ENCODE peak calls at places on chromosomes 3 and 15, in six cellular contexts. One of them, this sample, is unnamed.

GRCh38 chr3:188037116-188037718 is 116.7 kb upstream of the LPP start:
- DNase-seq in transverse colon: peak
- DNase-seq in stimulated activated CD8-positive, alpha-beta memory T cell treated with anti-CD3 and anti-CD28 coated beads, Interleukin-15, amount 100 ng/mL, for 4 hours: no peak
- DNase-seq in IMR-90: peak
- DNase-seq in substantia nigra: no peak
- DNase-seq in fibroblast of pulmonary artery: peak
- DNase-seq in this sample: no peak

GRCh38 chr15:101115318-101115886 is 136.4 kb downstream of the CHSY1 start:
- DNase-seq in fibroblast of pulmonary artery: no peak
- DNase-seq in IMR-90: no peak
- DNase-seq in substantia nigra: no peak
- DNase-seq in stimulated activated CD8-positive, alpha-beta memory T cell treated with anti-CD3 and anti-CD28 coated beads, Interleukin-15, amount 100 ng/mL, for 4 hours: no peak
- DNase-seq in transverse colon: no peak
- DNase-seq in this sample: no peak

GRCh38 chr3:11155341-11156025 is 1.2 kb downstream of the HRH1 start:
- DNase-seq in stimulated activated CD8-positive, alpha-beta memory T cell treated with anti-CD3 and anti-CD28 coated beads, Interleukin-15, amount 100 ng/mL, for 4 hours: no peak
- DNase-seq in IMR-90: peak
- DNase-seq in transverse colon: peak
- DNase-seq in substantia nigra: peak
- DNase-seq in fibroblast of pulmonary artery: peak
- DNase-seq in this sample: peak

GRCh38 chr3:111080357-111080937 is 8.8 kb downstream of the NECTIN3 start:
- DNase-seq in fibroblast of pulmonary artery: peak
- DNase-seq in stimulated activated CD8-positive, alpha-beta memory T cell treated with anti-CD3 and anti-CD28 coated beads, Interleukin-15, amount 100 ng/mL, for 4 hours: no peak
- DNase-seq in substantia nigra: no peak
- DNase-seq in transverse colon: no peak
- DNase-seq in IMR-90: peak
- DNase-seq in this sample: no peak

GRCh38 chr3:58487140-58487886 is 4.6 kb upstream of the KCTD6 start:
- DNase-seq in fibroblast of pulmonary artery: peak
- DNase-seq in stimulated activated CD8-positive, alpha-beta memory T cell treated with anti-CD3 and anti-CD28 coated beads, Interleukin-15, amount 100 ng/mL, for 4 hours: no peak
- DNase-seq in IMR-90: peak
- DNase-seq in substantia nigra: no peak
- DNase-seq in transverse colon: no peak
- DNase-seq in this sample: no peak

GRCh38 chr3:87359807-87360206 is 83.4 kb upstream of the POU1F1 start:
- DNase-seq in stimulated activated CD8-positive, alpha-beta memory T cell treated with anti-CD3 and anti-CD28 coated beads, Interleukin-15, amount 100 ng/mL, for 4 hours: no peak
- DNase-seq in transverse colon: no peak
- DNase-seq in IMR-90: no peak
- DNase-seq in substantia nigra: no peak
- DNase-seq in fibroblast of pulmonary artery: no peak
- DNase-seq in this sample: no peak

GRCh38 chr3:11759996-11760395 is 86.7 kb downstream of the TAMM41 start:
- DNase-seq in fibroblast of pulmonary artery: no peak
- DNase-seq in IMR-90: no peak
- DNase-seq in stimulated activated CD8-positive, alpha-beta memory T cell treated with anti-CD3 and anti-CD28 coated beads, Interleukin-15, amount 100 ng/mL, for 4 hours: no peak
- DNase-seq in substantia nigra: no peak
- DNase-seq in transverse colon: no peak
- DNase-seq in this sample: no peak

GRCh38 chr15:100663550-100664335 is 61.4 kb downstream of the ASB7 start:
- DNase-seq in fibroblast of pulmonary artery: peak
- DNase-seq in IMR-90: peak
- DNase-seq in transverse colon: no peak
- DNase-seq in substantia nigra: no peak
- DNase-seq in stimulated activated CD8-positive, alpha-beta memory T cell treated with anti-CD3 and anti-CD28 coated beads, Interleukin-15, amount 100 ng/mL, for 4 hours: no peak
- DNase-seq in this sample: no peak

GRCh38 chr15:41932939-41933725 is 39.2 kb downstream of the EHD4 start:
- DNase-seq in stimulated activated CD8-positive, alpha-beta memory T cell treated with anti-CD3 and anti-CD28 coated beads, Interleukin-15, amount 100 ng/mL, for 4 hours: no peak
- DNase-seq in fibroblast of pulmonary artery: no peak
- DNase-seq in IMR-90: no peak
- DNase-seq in substantia nigra: no peak
- DNase-seq in transverse colon: no peak
- DNase-seq in this sample: no peak

GRCh38 chr15:94704946-94705345 is 473.6 kb downstream of the MCTP2 start:
- DNase-seq in IMR-90: no peak
- DNase-seq in fibroblast of pulmonary artery: no peak
- DNase-seq in transverse colon: no peak
- DNase-seq in stimulated activated CD8-positive, alpha-beta memory T cell treated with anti-CD3 and anti-CD28 coated beads, Interleukin-15, amount 100 ng/mL, for 4 hours: no peak
- DNase-seq in substantia nigra: no peak
- DNase-seq in this sample: no peak

GRCh38 chr3:51671090-51672082 is at the start of gene TEX264:
- DNase-seq in stimulated activated CD8-positive, alpha-beta memory T cell treated with anti-CD3 and anti-CD28 coated beads, Interleukin-15, amount 100 ng/mL, for 4 hours: peak
- DNase-seq in fibroblast of pulmonary artery: peak
- DNase-seq in IMR-90: peak
- DNase-seq in transverse colon: peak
- DNase-seq in substantia nigra: peak
- DNase-seq in this sample: peak

GRCh38 chr15:91385301-91385700 is 285.2 kb downstream of the SV2B start:
- DNase-seq in stimulated activated CD8-positive, alpha-beta memory T cell treated with anti-CD3 and anti-CD28 coated beads, Interleukin-15, amount 100 ng/mL, for 4 hours: no peak
- DNase-seq in fibroblast of pulmonary artery: peak
- DNase-seq in IMR-90: no peak
- DNase-seq in transverse colon: no peak
- DNase-seq in substantia nigra: no peak
- DNase-seq in this sample: no peak

GRCh38 chr3:65729553-65729952 is 309.2 kb downstream of the MAGI1 start:
- DNase-seq in substantia nigra: no peak
- DNase-seq in stimulated activated CD8-positive, alpha-beta memory T cell treated with anti-CD3 and anti-CD28 coated beads, Interleukin-15, amount 100 ng/mL, for 4 hours: no peak
- DNase-seq in transverse colon: no peak
- DNase-seq in IMR-90: peak
- DNase-seq in fibroblast of pulmonary artery: peak
- DNase-seq in this sample: no peak

GRCh38 chr3:29642393-29643033 is 361.6 kb downstream of the RBMS3 start:
- DNase-seq in transverse colon: peak
- DNase-seq in substantia nigra: no peak
- DNase-seq in fibroblast of pulmonary artery: peak
- DNase-seq in stimulated activated CD8-positive, alpha-beta memory T cell treated with anti-CD3 and anti-CD28 coated beads, Interleukin-15, amount 100 ng/mL, for 4 hours: no peak
- DNase-seq in IMR-90: peak
- DNase-seq in this sample: no peak

GRCh38 chr15:53193149-53193548 is 403.0 kb upstream of the ONECUT1 start:
- DNase-seq in IMR-90: no peak
- DNase-seq in fibroblast of pulmonary artery: peak
- DNase-seq in stimulated activated CD8-positive, alpha-beta memory T cell treated with anti-CD3 and anti-CD28 coated beads, Interleukin-15, amount 100 ng/mL, for 4 hours: no peak
- DNase-seq in substantia nigra: no peak
- DNase-seq in transverse colon: no peak
- DNase-seq in this sample: no peak

GRCh38 chr3:187027531-187027936 is 97.2 kb downstream of the ST6GAL1 start:
- DNase-seq in stimulated activated CD8-positive, alpha-beta memory T cell treated with anti-CD3 and anti-CD28 coated beads, Interleukin-15, amount 100 ng/mL, for 4 hours: peak
- DNase-seq in fibroblast of pulmonary artery: no peak
- DNase-seq in IMR-90: no peak
- DNase-seq in transverse colon: peak
- DNase-seq in substantia nigra: no peak
- DNase-seq in this sample: no peak

GRCh38 chr15:67547836-67548531 is 5.5 kb downstream of the MAP2K5 start:
- DNase-seq in fibroblast of pulmonary artery: peak
- DNase-seq in substantia nigra: no peak
- DNase-seq in transverse colon: no peak
- DNase-seq in stimulated activated CD8-positive, alpha-beta memory T cell treated with anti-CD3 and anti-CD28 coated beads, Interleukin-15, amount 100 ng/mL, for 4 hours: no peak
- DNase-seq in IMR-90: peak
- DNase-seq in this sample: no peak

GRCh38 chr3:98971183-98971681 is 69.7 kb upstream of the DCBLD2 start:
- DNase-seq in IMR-90: peak
- DNase-seq in stimulated activated CD8-positive, alpha-beta memory T cell treated with anti-CD3 and anti-CD28 coated beads, Interleukin-15, amount 100 ng/mL, for 4 hours: no peak
- DNase-seq in substantia nigra: no peak
- DNase-seq in transverse colon: no peak
- DNase-seq in fibroblast of pulmonary artery: peak
- DNase-seq in this sample: no peak

GRCh38 chr3:193859195-193859594 is 266.2 kb downstream of the OPA1 start:
- DNase-seq in substantia nigra: no peak
- DNase-seq in fibroblast of pulmonary artery: no peak
- DNase-seq in stimulated activated CD8-positive, alpha-beta memory T cell treated with anti-CD3 and anti-CD28 coated beads, Interleukin-15, amount 100 ng/mL, for 4 hours: no peak
- DNase-seq in transverse colon: peak
- DNase-seq in IMR-90: no peak
- DNase-seq in this sample: no peak

GRCh38 chr15:41933771-41934170 is 38.6 kb downstream of the EHD4 start:
- DNase-seq in substantia nigra: no peak
- DNase-seq in stimulated activated CD8-positive, alpha-beta memory T cell treated with anti-CD3 and anti-CD28 coated beads, Interleukin-15, amount 100 ng/mL, for 4 hours: no peak
- DNase-seq in IMR-90: peak
- DNase-seq in transverse colon: peak
- DNase-seq in fibroblast of pulmonary artery: no peak
- DNase-seq in this sample: no peak

GRCh38 chr15:51144021-51144532 is 49.4 kb upstream of the TNFAIP8L3 start:
- DNase-seq in substantia nigra: no peak
- DNase-seq in transverse colon: no peak
- DNase-seq in IMR-90: peak
- DNase-seq in stimulated activated CD8-positive, alpha-beta memory T cell treated with anti-CD3 and anti-CD28 coated beads, Interleukin-15, amount 100 ng/mL, for 4 hours: no peak
- DNase-seq in fibroblast of pulmonary artery: peak
- DNase-seq in this sample: no peak

GRCh38 chr3:177201707-177202397 is 4.6 kb upstream of the TBL1XR1 start:
- DNase-seq in IMR-90: peak
- DNase-seq in transverse colon: peak
- DNase-seq in fibroblast of pulmonary artery: no peak
- DNase-seq in stimulated activated CD8-positive, alpha-beta memory T cell treated with anti-CD3 and anti-CD28 coated beads, Interleukin-15, amount 100 ng/mL, for 4 hours: peak
- DNase-seq in substantia nigra: no peak
- DNase-seq in this sample: no peak

GRCh38 chr15:100311829-100312228 is 29.9 kb downstream of the ADAMTS17 start:
- DNase-seq in stimulated activated CD8-positive, alpha-beta memory T cell treated with anti-CD3 and anti-CD28 coated beads, Interleukin-15, amount 100 ng/mL, for 4 hours: no peak
- DNase-seq in substantia nigra: no peak
- DNase-seq in fibroblast of pulmonary artery: no peak
- DNase-seq in transverse colon: no peak
- DNase-seq in IMR-90: no peak
- DNase-seq in this sample: no peak

GRCh38 chr3:159645874-159646273 is 342.8 kb upstream of the IL12A start:
- DNase-seq in fibroblast of pulmonary artery: no peak
- DNase-seq in stimulated activated CD8-positive, alpha-beta memory T cell treated with anti-CD3 and anti-CD28 coated beads, Interleukin-15, amount 100 ng/mL, for 4 hours: no peak
- DNase-seq in IMR-90: peak
- DNase-seq in transverse colon: no peak
- DNase-seq in substantia nigra: no peak
- DNase-seq in this sample: no peak

GRCh38 chr15:63497642-63498100 is 6.7 kb upstream of the USP3 start:
- DNase-seq in transverse colon: peak
- DNase-seq in fibroblast of pulmonary artery: no peak
- DNase-seq in substantia nigra: no peak
- DNase-seq in stimulated activated CD8-positive, alpha-beta memory T cell treated with anti-CD3 and anti-CD28 coated beads, Interleukin-15, amount 100 ng/mL, for 4 hours: no peak
- DNase-seq in IMR-90: no peak
- DNase-seq in this sample: peak

GRCh38 chr3:85498177-85498576 is 539.4 kb downstream of the CADM2 start:
- DNase-seq in substantia nigra: no peak
- DNase-seq in transverse colon: no peak
- DNase-seq in stimulated activated CD8-positive, alpha-beta memory T cell treated with anti-CD3 and anti-CD28 coated beads, Interleukin-15, amount 100 ng/mL, for 4 hours: no peak
- DNase-seq in fibroblast of pulmonary artery: no peak
- DNase-seq in IMR-90: no peak
- DNase-seq in this sample: no peak

GRCh38 chr15:70643783-70644125 is 119.6 kb downstream of the UACA start:
- DNase-seq in stimulated activated CD8-positive, alpha-beta memory T cell treated with anti-CD3 and anti-CD28 coated beads, Interleukin-15, amount 100 ng/mL, for 4 hours: no peak
- DNase-seq in IMR-90: no peak
- DNase-seq in fibroblast of pulmonary artery: peak
- DNase-seq in transverse colon: no peak
- DNase-seq in substantia nigra: no peak
- DNase-seq in this sample: no peak

GRCh38 chr3:73602171-73602570 is 22.6 kb downstream of the PDZRN3 start:
- DNase-seq in IMR-90: peak
- DNase-seq in transverse colon: no peak
- DNase-seq in substantia nigra: no peak
- DNase-seq in stimulated activated CD8-positive, alpha-beta memory T cell treated with anti-CD3 and anti-CD28 coated beads, Interleukin-15, amount 100 ng/mL, for 4 hours: no peak
- DNase-seq in fibroblast of pulmonary artery: peak
- DNase-seq in this sample: no peak

GRCh38 chr3:5047764-5048163 is 68.5 kb downstream of the BHLHE40 start:
- DNase-seq in substantia nigra: no peak
- DNase-seq in IMR-90: no peak
- DNase-seq in stimulated activated CD8-positive, alpha-beta memory T cell treated with anti-CD3 and anti-CD28 coated beads, Interleukin-15, amount 100 ng/mL, for 4 hours: no peak
- DNase-seq in fibroblast of pulmonary artery: no peak
- DNase-seq in transverse colon: no peak
- DNase-seq in this sample: no peak

GRCh38 chr3:150292891-150293290 is 115.2 kb upstream of the TSC22D2 start:
- DNase-seq in fibroblast of pulmonary artery: peak
- DNase-seq in substantia nigra: no peak
- DNase-seq in stimulated activated CD8-positive, alpha-beta memory T cell treated with anti-CD3 and anti-CD28 coated beads, Interleukin-15, amount 100 ng/mL, for 4 hours: no peak
- DNase-seq in transverse colon: no peak
- DNase-seq in IMR-90: peak
- DNase-seq in this sample: no peak